ENCODE peak calls at places on chromosome 2, in four cellular contexts. K is cardiac muscle cell, W is nephron progenitor cell, A is coronary artery. H is an unnamed sample.

GRCh38 chr2:219434718-219435525 is at the start of gene SPEG:
- DNase-seq in K (peak; percentile 24), W (no peak), A (peak; percentile 74), H (no peak)

GRCh38 chr2:60707750-60708371 is 48.2 kb upstream of the PAPOLG start:
- DNase-seq in A (no peak), W (no peak), K (peak; percentile 55), H (peak; percentile 15)

GRCh38 chr2:72181616-72182015 is 34.0 kb upstream of the CYP26B1 start:
- DNase-seq in W (no peak), A (no peak), K (no peak), H (no peak)

GRCh38 chr2:223779877-223780276 is 57.5 kb downstream of the AP1S3 start:
- DNase-seq in W (no peak), A (no peak), K (peak; percentile 59), H (peak; percentile 33)

GRCh38 chr2:113209869-113210305 is 36.1 kb downstream of the PSD4 start:
- DNase-seq in A (no peak), W (no peak), K (no peak), H (no peak)

GRCh38 chr2:99816908-99817307 is 325.5 kb downstream of the AFF3 start:
- DNase-seq in K (no peak), A (peak; percentile 9), W (no peak), H (no peak)

GRCh38 chr2:70785137-70785911 is 5.1 kb downstream of the FIGLA start:
- DNase-seq in K (peak; percentile 48), W (peak; percentile 21), A (no peak), H (peak; percentile 22)

GRCh38 chr2:10787176-10787968 is 25.2 kb downstream of the PDIA6 start:
- DNase-seq in A (no peak), K (peak; percentile 9), W (peak; percentile 34), H (no peak)

GRCh38 chr2:54927085-54927750 is 123.0 kb downstream of the RTN4 start:
- DNase-seq in W (no peak), A (no peak), K (no peak), H (no peak)

GRCh38 chr2:229870903-229871650 is 50.7 kb downstream of the TRIP12 start:
- DNase-seq in W (no peak), A (no peak), K (no peak), H (peak; percentile 18)

GRCh38 chr2:68041704-68042245 is 21.0 kb downstream of the C1D start:
- DNase-seq in A (no peak), W (no peak), K (no peak), H (no peak)

GRCh38 chr2:157307021-157307420 is 18.6 kb downstream of the ERMN start:
- DNase-seq in K (no peak), W (no peak), A (no peak), H (peak; percentile 39)
- TF ChIP-seq CTCF in K (peak; percentile 21), W (no peak), A (no peak), H (peak; percentile 57)

GRCh38 chr2:168830958-168831357 is 28.5 kb downstream of the NOSTRIN start:
- DNase-seq in W (no peak), A (no peak), K (no peak), H (no peak)
- TF ChIP-seq CTCF in W (no peak), A (no peak), K (no peak), H (no peak)

GRCh38 chr2:196558506-196558905 is 81.0 kb upstream of the CCDC150 start:
- DNase-seq in A (no peak), K (no peak), W (no peak), H (no peak)
- TF ChIP-seq CTCF in A (no peak), K (no peak), W (no peak), H (no peak)

GRCh38 chr2:129058981-129059380 is 740.3 kb upstream of the HS6ST1 start:
- DNase-seq in W (no peak), K (no peak), A (no peak), H (no peak)

GRCh38 chr2:129062160-129062912 is 743.7 kb upstream of the HS6ST1 start:
- DNase-seq in W (no peak), K (peak; percentile 69), A (no peak), H (no peak)

GRCh38 chr2:129056959-129057317 is 738.3 kb upstream of the HS6ST1 start:
- DNase-seq in A (no peak), K (no peak), W (no peak), H (no peak)

GRCh38 chr2:129056309-129056958 is 737.8 kb upstream of the HS6ST1 start:
- DNase-seq in K (no peak), A (no peak), W (no peak), H (no peak)

GRCh38 chr2:129061079-129061785 is 742.6 kb upstream of the HS6ST1 start:
- DNase-seq in K (peak; percentile 95), A (no peak), W (no peak), H (peak; percentile 0)
- TF ChIP-seq CTCF in K (peak; percentile 12), A (no peak), W (no peak), H (no peak)

H was measured in HFFc6.